ENCODE peak calls at places on chromosomes 6 and 20, in six cellular contexts. I, U, A, T, P and S are unnamed samples.
A peak's percentile ranks its signal among the peaks of the same experiment; 100 is the strongest.

GRCh38 chr20:3461191-3461874 is 9.5 kb upstream of the ATRN start:
- DNase-seq in P (peak; percentile 21), U (no peak), I (no peak), T (no peak), A (peak; percentile 11), S (no peak)

GRCh38 chr6:142913511-142914047 is 31.4 kb downstream of the HIVEP2 start:
- DNase-seq in I (no peak), T (no peak), A (no peak), P (no peak), U (peak; percentile 82), S (no peak)

GRCh38 chr20:36182604-36183154 is 28.1 kb downstream of the EPB41L1 start:
- DNase-seq in I (no peak), P (no peak), A (no peak), T (no peak), U (no peak), S (no peak)

GRCh38 chr20:44448753-44449546 is 26.7 kb upstream of the TTPAL start:
- DNase-seq in T (no peak), U (no peak), P (no peak), I (no peak), A (peak; percentile 31), S (peak; percentile 11)

GRCh38 chr6:35487653-35488516 is 9.0 kb downstream of the TEAD3 start:
- DNase-seq in I (no peak), T (peak; percentile 38), U (no peak), A (no peak), P (peak; percentile 60), S (no peak)

GRCh38 chr6:87029711-87030314 is 65.1 kb downstream of the CGA start:
- DNase-seq in A (no peak), I (no peak), T (peak; percentile 55), U (no peak), P (peak; percentile 75), S (no peak)

GRCh38 chr20:710762-711120 is 35.1 kb upstream of the SCRT2 start:
- DNase-seq in T (no peak), P (no peak), A (no peak), U (no peak), I (no peak), S (no peak)

GRCh38 chr20:23298926-23299672 is 51.5 kb upstream of the NXT1 start:
- DNase-seq in U (no peak), P (no peak), T (no peak), A (no peak), I (no peak), S (no peak)

GRCh38 chr20:41072099-41072798 is 43.6 kb downstream of the TOP1 start:
- DNase-seq in I (no peak), P (peak; percentile 51), U (no peak), A (no peak), T (peak; percentile 80), S (no peak)

GRCh38 chr6:24683297-24684296 is 16.7 kb downstream of the ACOT13 start:
- DNase-seq in A (no peak), P (no peak), U (no peak), T (no peak), I (no peak), S (no peak)

GRCh38 chr6:3573670-3574069 is 116.8 kb upstream of the SLC22A23 start:
- DNase-seq in T (no peak), P (no peak), U (no peak), I (no peak), A (no peak), S (no peak)

GRCh38 chr6:4806308-4807190 is 30.3 kb downstream of the CDYL start:
- DNase-seq in I (no peak), T (no peak), A (no peak), U (no peak), P (no peak), S (no peak)

GRCh38 chr6:4803343-4803744 is 27.1 kb downstream of the CDYL start:
- DNase-seq in I (no peak), P (no peak), T (no peak), U (no peak), A (no peak), S (no peak)

GRCh38 chr6:4804095-4804494 is 27.9 kb downstream of the CDYL start:
- DNase-seq in P (peak; percentile 38), U (no peak), A (no peak), I (no peak), T (peak; percentile 73), S (no peak)

GRCh38 chr6:4808396-4808795 is 32.2 kb downstream of the CDYL start:
- DNase-seq in A (no peak), U (no peak), T (no peak), I (no peak), P (no peak), S (no peak)

DNA sequence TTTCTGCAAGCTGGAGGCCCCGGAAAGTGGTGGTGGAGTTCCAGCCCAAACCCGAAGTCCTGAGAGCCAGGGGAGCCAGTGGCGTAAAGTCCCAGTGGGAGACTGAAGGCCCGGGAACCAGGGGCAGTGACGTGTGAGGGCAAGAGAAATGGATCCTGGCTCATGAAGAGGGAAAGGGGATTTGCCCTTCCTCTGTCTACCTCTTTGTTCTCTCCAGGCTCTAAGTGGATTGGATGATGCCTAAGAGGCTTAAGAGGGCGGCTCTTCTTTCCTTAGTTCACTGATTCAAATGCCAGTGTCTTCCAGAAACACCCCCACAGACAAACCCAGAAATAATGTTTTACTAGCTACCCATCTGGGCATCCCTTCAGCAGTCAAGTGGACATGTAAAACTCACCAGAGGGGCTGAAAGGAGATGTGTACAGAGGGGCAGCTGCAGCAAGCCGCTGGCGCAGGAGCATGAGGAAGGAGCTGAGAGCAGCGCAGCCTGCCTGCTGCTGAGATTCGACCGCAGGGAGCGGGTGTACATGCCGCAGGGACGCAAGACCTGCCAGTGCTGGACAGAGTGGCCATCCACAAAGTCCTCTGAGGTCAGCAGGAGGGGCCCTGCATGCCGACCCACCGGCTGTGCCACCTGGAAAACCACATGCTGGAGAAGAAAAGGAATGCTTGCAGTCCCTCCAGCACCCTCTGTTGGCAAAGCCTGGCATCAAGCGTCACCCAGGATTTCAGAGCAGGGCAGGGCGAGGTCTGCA is 29.5 kb downstream of the CDYL start:
- DNase-seq in P (peak; percentile 27), T (peak; percentile 35), A (peak; percentile 52), I (no peak), U (peak; percentile 35), S (peak; percentile 18)
- TF ChIP-seq CTCF in P (peak; percentile 35), T (peak; percentile 78), A (peak; percentile 54), I (peak; percentile 48), U (no peak), S (peak; percentile 54)

DNA sequence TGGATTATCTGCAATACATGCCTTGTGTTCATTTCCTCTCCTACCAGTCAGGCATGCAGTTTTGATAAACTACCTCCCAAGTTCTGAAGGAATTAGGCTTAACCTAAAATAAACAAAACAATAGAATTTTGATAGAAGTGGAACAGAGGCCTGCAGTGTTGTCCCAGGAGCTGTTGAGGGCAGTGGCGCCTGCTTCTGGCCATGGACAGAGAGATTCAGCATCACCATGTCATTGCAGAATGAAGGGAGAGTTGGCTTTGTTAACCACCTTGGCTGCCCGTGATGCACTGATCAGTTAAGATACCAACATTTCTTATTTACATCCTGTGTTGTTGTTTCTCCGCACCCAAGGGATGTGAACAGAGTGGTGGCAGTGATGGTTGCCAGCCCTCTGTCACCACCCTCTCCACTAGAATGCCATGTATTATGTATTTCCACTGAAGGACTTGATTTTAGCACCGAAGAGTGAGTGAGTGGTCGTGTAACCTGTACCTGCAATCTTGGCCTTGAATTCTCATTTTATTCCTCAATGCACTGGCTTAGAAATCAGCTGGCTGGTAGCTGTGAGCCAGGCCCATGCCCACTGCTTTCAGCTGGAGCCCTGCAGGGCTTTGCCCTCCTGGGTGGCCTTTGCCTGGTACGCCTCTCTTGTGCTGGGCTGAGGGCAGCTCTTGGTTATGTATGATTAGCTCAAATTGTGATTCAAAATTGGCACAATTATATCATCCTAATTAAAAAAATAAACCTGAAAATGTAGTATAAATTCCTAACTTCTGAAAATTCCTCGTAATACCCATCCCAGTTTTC is 56.5 kb downstream of the SHLD1 start:
- DNase-seq in I (no peak), P (no peak), U (no peak), T (no peak), A (no peak), S (no peak)
- TF ChIP-seq CTCF in I (no peak), P (no peak), U (no peak), T (peak; percentile 31), A (no peak), S (no peak)

GRCh38 chr6:37365791-37366190 is 12.0 kb downstream of the RNF8 start:
- DNase-seq in T (peak; percentile 22), P (no peak), A (no peak), U (no peak), I (no peak), S (no peak)
- TF ChIP-seq CTCF in T (peak; percentile 54), P (peak; percentile 41), A (no peak), U (no peak), I (no peak), S (no peak)

DNA sequence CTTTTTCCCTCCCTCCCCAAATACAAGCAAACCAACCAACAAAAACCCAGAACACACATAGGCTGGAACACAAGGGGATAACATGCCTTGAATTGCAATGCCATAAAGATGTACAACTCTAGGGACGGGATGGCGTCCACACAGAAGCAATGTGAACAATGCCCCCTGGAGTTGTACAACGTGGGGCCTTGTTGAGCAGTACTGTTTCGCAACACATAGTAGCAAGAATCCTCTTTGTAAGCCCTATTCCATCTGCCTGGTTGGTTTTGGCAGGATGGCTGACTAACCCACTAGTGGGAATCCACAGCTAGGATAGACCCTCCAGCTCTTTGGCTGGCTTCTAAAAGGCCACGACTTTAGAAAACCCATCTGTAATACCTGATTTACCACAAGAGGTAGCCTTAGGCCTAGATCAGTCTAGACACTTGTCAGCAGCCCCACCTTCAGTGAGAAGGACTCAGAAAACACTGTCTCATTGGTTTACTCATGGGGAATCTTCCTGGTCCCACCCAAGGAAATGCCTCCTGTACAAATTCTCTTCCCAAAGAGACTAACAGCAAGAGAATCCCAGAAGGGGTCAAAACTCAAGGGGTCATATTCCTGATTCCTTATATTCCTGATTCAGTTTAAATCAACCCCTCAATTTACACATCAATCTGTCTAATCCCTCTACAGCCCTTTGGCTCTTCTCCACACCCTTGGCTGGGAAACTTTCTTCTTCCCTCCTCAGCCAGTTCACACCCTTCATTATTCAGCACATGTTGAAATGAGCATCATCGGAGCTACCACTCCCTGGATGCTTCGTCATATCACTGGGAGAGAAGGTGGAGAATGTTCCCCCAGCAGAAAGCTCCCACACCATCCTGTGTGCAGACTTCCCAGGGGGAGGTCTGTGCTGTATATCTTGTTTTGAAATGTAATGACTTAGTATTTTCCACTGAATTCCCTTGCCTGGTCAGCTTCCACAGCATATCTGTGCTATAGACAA is 622.4 kb upstream of the FLRT3 start:
- DNase-seq in U (no peak), P (no peak), T (no peak), A (no peak), I (no peak), S (no peak)
- TF ChIP-seq CTCF in U (no peak), P (no peak), T (no peak), A (no peak), I (no peak), S (no peak)

DNA sequence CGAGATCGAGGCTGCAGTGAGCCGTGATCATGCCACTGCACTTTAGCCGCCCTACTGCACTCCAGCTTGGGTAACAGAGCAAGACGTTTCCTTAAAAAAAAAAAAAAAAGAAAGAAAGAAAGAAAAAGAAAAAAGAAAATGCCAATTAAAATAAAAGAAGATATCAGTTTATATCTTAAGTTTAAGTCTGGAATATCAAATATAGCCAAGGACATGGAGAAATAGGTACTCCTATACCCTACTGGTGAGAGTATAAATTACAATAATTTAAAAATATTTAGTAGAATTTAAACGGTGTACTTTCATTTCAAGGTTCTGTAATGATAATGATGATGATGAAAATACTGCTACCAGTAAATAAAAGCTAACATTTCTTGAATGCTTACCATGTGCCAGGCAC is 3.8 kb upstream of the TRIM31 start:
- DNase-seq in T (no peak), P (no peak), I (no peak), U (no peak), A (no peak), S (no peak)
- TF ChIP-seq CTCF in T (peak; percentile 62), P (no peak), I (no peak), U (peak; percentile 48), A (no peak), S (peak; percentile 52)